ENCODE peak calls at places on chromosome 1, in eight cellular contexts. N is pancreas; W is SJSA1; O is aorta; E is CD8-positive, alpha-beta memory T cell; K is prostate gland; H is effector memory CD4-positive, alpha-beta T cell; V is psoas muscle. J is an unnamed sample. For H3K9me3, the result is how much of the 10 kb centered on the place peaks cover.

GRCh38 chr1:163094589-163094988 is 25.4 kb downstream of the RGS4 start:
- DNase-seq in N (no peak), W (no peak), O (no peak), E (no peak), K (no peak), H (no peak), V (no peak), J (no peak)

GRCh38 chr1:23825762-23826522 is 713 bp upstream of the HMGCL start:
- DNase-seq in N (no peak), W (no peak), O (no peak), E (peak), K (no peak), H (no peak), V (no peak), J (no peak)

GRCh38 chr1:15326691-15327530 is 79.9 kb downstream of the FHAD1 start:
- DNase-seq in N (no peak), W (no peak), O (no peak), E (no peak), K (no peak), H (no peak), V (no peak), J (no peak)

GRCh38 chr1:162878000-162878596 is 17.1 kb upstream of the CCDC190 start:
- DNase-seq in N (no peak), W (peak), O (peak), E (no peak), K (peak), H (no peak), V (peak), J (peak)

GRCh38 chr1:69246721-69247120 is 321.0 kb upstream of the LRRC7 start:
- DNase-seq in N (no peak), W (no peak), O (no peak), E (no peak), K (no peak), H (no peak), V (no peak), J (no peak)

GRCh38 chr1:214377886-214378285 is 96.9 kb downstream of the SMYD2 start:
- DNase-seq in N (no peak), W (peak), O (no peak), E (no peak), K (peak), H (no peak), V (no peak), J (no peak)

GRCh38 chr1:181504294-181505115 is 21.2 kb downstream of the CACNA1E start:
- DNase-seq in N (no peak), W (peak), O (no peak), E (no peak), K (no peak), H (no peak), V (no peak), J (no peak)

GRCh38 chr1:111734426-111734825 is 4.8 kb downstream of the INKA2 start:
- DNase-seq in N (no peak), W (no peak), O (no peak), E (no peak), K (no peak), H (no peak), V (no peak), J (no peak)

GRCh38 chr1:39722495-39722894 is 16.2 kb upstream of the PPIE start:
- DNase-seq in N (no peak), W (no peak), O (no peak), E (no peak), K (no peak), H (no peak), V (no peak), J (no peak)

GRCh38 chr1:57791497-57791896 is 367.6 kb upstream of the DAB1 start:
- DNase-seq in N (no peak), W (no peak), O (no peak), E (no peak), K (no peak), H (no peak), V (no peak), J (no peak)

GRCh38 chr1:187509091-187509490 is 680.3 kb downstream of the PLA2G4A start:
- DNase-seq in N (no peak), W (no peak), O (no peak), E (no peak), K (no peak), H (no peak), V (no peak), J (no peak)

GRCh38 chr1:95380909-95381308 is 146.9 kb downstream of the RWDD3 start:
- DNase-seq in N (no peak), W (no peak), O (no peak), E (no peak), K (no peak), H (no peak), V (no peak), J (no peak)

GRCh38 chr1:164726235-164726634 is 167.3 kb downstream of the PBX1 start:
- DNase-seq in N (no peak), W (no peak), O (no peak), E (no peak), K (no peak), H (no peak), V (no peak), J (no peak)

GRCh38 chr1:112695276-112695675 is 11.7 kb downstream of the RHOC start:
- DNase-seq in N (no peak), W (no peak), O (no peak), E (no peak), K (no peak), H (no peak), V (no peak), J (peak)

GRCh38 chr1:85428471-85429077 is 36.4 kb downstream of the DDAH1 start:
- DNase-seq in N (no peak), W (no peak), O (no peak), E (no peak), K (no peak), H (no peak), V (no peak), J (no peak)

GRCh38 chr1:98662354-98662665 is 789 bp downstream of the SNX7 start:
- DNase-seq in N (no peak), W (peak), O (no peak), E (no peak), K (no peak), H (no peak), V (no peak), J (no peak)

GRCh38 chr1:951364-951763 is 7.7 kb downstream of the NOC2L start:
- DNase-seq in N (no peak), W (no peak), O (no peak), E (no peak), K (no peak), H (no peak), V (no peak), J (no peak)

GRCh38 chr1:190147616-190148015 is 330.0 kb downstream of the BRINP3 start:
- DNase-seq in N (no peak), W (no peak), O (no peak), E (no peak), K (no peak), H (no peak), V (no peak), J (no peak)

GRCh38 chr1:101945884-101946283 is 50.8 kb downstream of the OLFM3 start:
- DNase-seq in N (no peak), W (no peak), O (no peak), E (no peak), K (no peak), H (no peak), V (no peak), J (no peak)

GRCh38 chr1:8070381-8070811 is 44.3 kb upstream of the ERRFI1 start:
- DNase-seq in N (no peak), W (no peak), O (no peak), E (no peak), K (peak), H (no peak), V (no peak), J (no peak)

DNA sequence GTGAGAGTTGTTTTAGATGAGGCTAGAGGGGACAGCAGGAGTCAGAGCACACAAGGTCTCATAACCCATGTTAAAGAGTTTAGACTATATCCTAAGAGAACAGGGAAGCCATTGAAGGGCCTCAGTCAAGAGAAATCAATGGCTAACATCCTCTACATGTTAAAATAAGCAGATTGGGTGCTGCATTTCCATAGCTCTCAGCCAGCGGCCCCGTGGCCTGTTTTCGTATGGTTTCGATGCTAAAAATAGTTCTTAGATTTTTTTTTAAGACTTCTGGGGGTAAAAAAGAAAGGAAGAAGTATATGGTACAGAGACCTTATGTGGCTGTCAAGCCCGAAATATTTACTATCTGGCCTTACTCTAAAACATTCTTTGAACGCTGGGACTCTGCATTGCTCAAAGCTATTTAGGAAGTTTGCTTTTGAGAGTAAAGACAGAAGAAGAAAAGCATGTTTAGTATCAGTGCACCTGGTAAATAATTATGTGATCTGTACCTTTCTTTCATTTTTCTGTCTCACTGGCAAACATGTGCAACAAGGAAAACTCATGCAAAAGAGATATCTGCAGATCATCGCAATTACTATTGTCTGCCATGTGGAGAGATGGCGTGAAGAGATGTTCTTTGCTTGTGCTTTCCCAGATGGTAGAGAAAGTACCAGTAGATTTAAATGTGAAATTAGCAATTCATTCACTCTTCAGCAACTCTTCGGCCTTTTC is 8.4 kb downstream of the PDIK1L start:
- DNase-seq in N (no peak), W (no peak), O (no peak), E (no peak), K (no peak), H (no peak), V (no peak), J (no peak)
- H3K27ac ChIP-seq in N (no peak), W (no peak), O (no peak), E (no peak), K (no peak), H (no peak), V (peak), J (no peak)

DNA sequence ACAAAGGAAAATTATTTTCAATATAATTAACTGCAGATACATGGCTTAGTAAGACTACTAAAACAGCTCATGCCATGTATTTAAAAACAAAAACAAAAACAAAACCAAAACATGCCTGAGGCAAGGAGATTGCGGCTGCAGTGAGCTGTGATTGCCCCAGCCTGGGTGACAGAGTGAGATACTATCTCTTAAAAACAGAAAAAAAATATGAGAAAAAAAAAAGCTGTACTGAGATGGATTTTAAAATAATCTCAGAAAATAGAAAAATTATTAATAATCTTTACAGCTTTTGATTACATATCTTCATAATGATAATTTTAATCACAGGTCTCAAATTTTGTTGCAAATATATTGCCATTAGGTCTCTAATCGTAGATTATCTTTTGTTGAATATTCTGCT is 24.0 kb upstream of the LIN9 start:
- DNase-seq in N (no peak), W (no peak), O (no peak), E (no peak), K (no peak), H (no peak), V (no peak), J (no peak)
- H3K4me3 ChIP-seq in N (no peak), W (no peak), O (no peak), E (no peak), K (no peak), H (peak), V (no peak), J (no peak)

GRCh38 chr1:152823291-152823690 is 4.0 kb upstream of the LCE1A start:
- DNase-seq in N (no peak), W (peak), O (no peak), E (no peak), K (no peak), H (no peak), V (no peak), J (no peak)

GRCh38 chr1:152824964-152825363 is 2.3 kb upstream of the LCE1A start:
- DNase-seq in N (no peak), W (no peak), O (no peak), E (no peak), K (no peak), H (no peak), V (no peak), J (no peak)

GRCh38 chr1:152827173-152827572 is at the start of gene LCE1A:
- DNase-seq in N (no peak), W (no peak), O (no peak), E (no peak), K (no peak), H (no peak), V (no peak), J (no peak)
- H3K9me3 ChIP-seq in N (under half), W (under half), O (under half), E (under half), K (under half), H (under half), V (under half), J (under half)

GRCh38 chr1:171913385-171913784 is 72.1 kb downstream of the DNM3 start:
- DNase-seq in N (no peak), W (peak), O (no peak), E (no peak), K (peak), H (no peak), V (no peak), J (no peak)
- H3K27ac ChIP-seq in N (peak), W (no peak), O (no peak), E (no peak), K (no peak), H (no peak), V (no peak), J (no peak)

GRCh38 chr1:211527006-211527405 is 35.0 kb upstream of the RD3 start:
- DNase-seq in N (no peak), W (no peak), O (no peak), E (no peak), K (no peak), H (no peak), V (no peak), J (no peak)

GRCh38 chr1:211522804-211523203 is 30.8 kb upstream of the RD3 start:
- DNase-seq in N (no peak), W (no peak), O (no peak), E (no peak), K (no peak), H (no peak), V (no peak), J (no peak)

GRCh38 chr1:211524521-211524920 is 32.6 kb upstream of the RD3 start:
- DNase-seq in N (no peak), W (no peak), O (no peak), E (no peak), K (no peak), H (no peak), V (no peak), J (no peak)

GRCh38 chr1:211526101-211526500 is 34.1 kb upstream of the RD3 start:
- DNase-seq in N (no peak), W (no peak), O (no peak), E (no peak), K (no peak), H (no peak), V (no peak), J (no peak)

DNA sequence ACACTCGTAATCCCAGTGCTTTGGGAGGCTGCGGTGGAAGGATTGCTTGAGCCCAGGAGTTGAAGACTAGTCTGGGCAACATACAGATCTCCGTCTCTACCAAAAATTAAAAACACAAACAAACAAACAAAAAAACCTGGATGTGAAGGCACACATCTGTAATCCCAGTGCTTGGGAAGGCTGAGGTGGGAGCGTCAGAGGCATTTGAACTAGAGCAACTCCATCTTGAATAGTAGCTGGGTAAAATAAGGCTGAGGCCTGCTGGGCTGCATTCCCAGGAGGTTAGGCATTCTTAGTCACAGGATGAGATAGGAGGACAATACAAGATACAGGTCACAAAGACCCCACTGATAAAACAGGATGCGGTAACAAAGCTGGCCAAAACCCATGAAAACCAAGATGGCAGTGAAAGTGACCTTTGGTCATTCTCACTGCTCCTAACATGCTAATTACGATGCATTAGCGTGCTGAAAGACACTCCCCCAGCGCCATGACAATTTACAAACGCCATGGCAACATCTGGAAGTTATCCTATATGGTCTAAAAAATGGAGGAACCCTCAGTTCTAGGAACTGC is 33.2 kb upstream of the RD3 start:
- DNase-seq in N (no peak), W (no peak), O (no peak), E (no peak), K (no peak), H (no peak), V (no peak), J (no peak)
- H3K4me3 ChIP-seq in N (no peak), W (no peak), O (no peak), E (no peak), K (no peak), H (no peak), V (no peak), J (no peak)

DNA sequence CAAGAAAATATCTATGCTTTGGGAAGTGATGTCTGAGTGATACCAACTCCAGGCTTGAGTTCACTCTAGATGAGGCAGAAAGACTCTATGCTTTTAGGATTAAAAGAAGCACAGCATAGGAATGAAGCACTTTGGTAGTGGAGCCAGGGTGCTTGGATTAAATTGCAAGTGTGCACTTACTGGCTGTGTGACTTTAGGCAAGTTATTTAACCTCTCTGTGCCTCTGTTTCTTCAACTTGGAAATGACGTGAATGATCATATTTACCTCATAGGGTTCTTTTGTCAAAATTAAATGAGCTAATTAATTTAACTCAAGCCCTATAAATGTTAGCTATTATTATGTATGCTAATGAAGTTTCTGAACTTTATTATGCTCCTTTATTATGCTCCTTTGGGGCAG is 446.1 kb downstream of the TTLL7 start:
- DNase-seq in N (no peak), W (no peak), O (no peak), E (no peak), K (no peak), H (no peak), V (no peak), J (no peak)
- H3K9me3 ChIP-seq in N (under half), W (under half), O (under half), E (under half), K (under half), H (under half), V (under half), J (under half)

DNA sequence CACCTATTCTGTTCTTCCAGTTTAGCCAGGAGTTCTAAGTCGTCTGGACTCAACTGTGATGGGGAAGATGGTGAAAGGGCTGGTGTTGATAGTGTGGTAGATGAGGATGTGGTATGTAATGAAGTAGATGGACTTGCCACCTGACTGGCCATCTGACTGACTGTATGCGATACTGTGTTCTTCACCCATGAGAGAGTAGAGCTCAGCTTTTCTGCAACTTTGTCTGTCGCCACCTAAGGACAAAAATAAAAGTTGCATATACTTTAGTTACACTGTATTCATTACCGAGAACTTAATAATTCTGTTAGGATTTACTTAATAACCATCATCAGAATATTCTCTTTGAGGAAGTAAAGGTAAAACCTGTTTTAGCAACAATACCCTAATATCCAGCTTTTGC is 48.5 kb downstream of the EVI5 start:
- DNase-seq in N (no peak), W (no peak), O (no peak), E (no peak), K (no peak), H (no peak), V (no peak), J (no peak)
- H3K27ac ChIP-seq in N (no peak), W (no peak), O (no peak), E (no peak), K (no peak), H (no peak), V (no peak), J (no peak)

DNA sequence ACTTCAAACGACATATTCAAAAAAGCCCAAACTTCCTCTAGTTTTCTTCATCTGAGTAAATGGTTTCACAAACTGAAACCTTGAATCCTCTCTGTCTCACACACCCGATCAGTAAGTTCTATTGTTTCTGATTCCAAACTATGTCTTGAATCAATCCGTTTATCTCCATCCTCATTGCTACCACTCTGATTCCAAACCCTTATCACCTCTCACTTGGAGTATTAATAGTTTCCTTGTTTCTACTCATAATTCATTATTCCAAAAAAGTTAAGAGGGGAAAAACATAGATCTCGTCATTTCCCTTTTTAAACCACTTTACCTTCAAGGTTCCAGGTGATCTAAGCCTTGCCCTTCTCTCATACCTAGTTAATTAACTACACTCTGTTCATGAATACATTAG is 1.7 kb upstream of the METTL18 start:
- DNase-seq in N (no peak), W (no peak), O (no peak), E (no peak), K (no peak), H (no peak), V (no peak), J (no peak)
- H3K4me3 ChIP-seq in N (no peak), W (peak), O (no peak), E (no peak), K (no peak), H (no peak), V (no peak), J (no peak)

DNA sequence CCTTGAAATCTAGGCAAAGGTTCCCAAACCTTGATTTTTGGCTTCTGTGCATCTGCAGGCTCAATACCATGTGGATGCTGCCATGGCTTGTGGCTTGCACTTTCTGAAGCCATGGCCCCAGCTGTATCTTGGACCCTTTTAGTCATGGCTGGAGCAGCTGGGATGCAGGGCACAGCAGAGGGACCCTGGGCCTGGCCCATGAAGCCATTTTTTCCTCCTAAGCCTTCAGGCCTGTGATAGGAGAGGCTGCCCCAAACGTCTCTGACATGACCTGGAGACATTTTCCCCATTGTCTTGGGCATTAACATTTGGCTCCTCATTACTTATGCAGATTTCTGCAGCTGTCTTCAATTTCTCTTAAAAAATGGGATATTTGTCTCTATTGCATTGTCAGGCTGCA is 97.4 kb downstream of the NPHS2 start:
- DNase-seq in N (no peak), W (no peak), O (no peak), E (no peak), K (no peak), H (no peak), V (no peak), J (no peak)
- H3K9me3 ChIP-seq in N (under half), W (under half), O (under half), E (under half), K (under half), H (under half), V (under half), J (under half)